ENCODE peak calls at places on chromosome X, in ten cellular contexts. R is activated T-cell treated with anti-CD3 and anti-CD28 coated beads, Interleukin-2, amount 50 U/mL, for 4 hours; F is transverse colon; I is RCC 7860; G is left ventricle myocardium superior; Z is fibroblast of pulmonary artery; Q is activated CD4-positive, alpha-beta T cell treated with anti-CD3 and anti-CD28 coated beads, Interleukin-2, amount 50 U/mL, for 1 hour; K is mucosa of gallbladder; T is activated naive CD8-positive, alpha-beta T cell treated with anti-CD3 and anti-CD28 coated beads, Interleukin-2, amount 10 ng/mL, durations not matched to agents 7 days and 5 days; B is neuronal stem cell. E is an unnamed sample.

GRCh38 chrX:55342533-55343501 is 78.1 kb upstream of the PAGE3 start:
- DNase-seq in F (peak; percentile 39), R (peak; percentile 17), T (peak; percentile 29), G (no peak), B (no peak), Z (peak; percentile 22), I (no peak), K (peak; percentile 38), Q (peak; percentile 26), E (no peak)

GRCh38 chrX:16075087-16075486 is 48.3 kb upstream of the GRPR start:
- DNase-seq in F (no peak), Z (no peak), R (no peak), B (no peak), K (no peak), Q (no peak), I (no peak), T (no peak), G (no peak), E (no peak)

GRCh38 chrX:18758166-18758932 is 50.9 kb downstream of the PPEF1 start:
- DNase-seq in Q (no peak), F (no peak), R (no peak), K (no peak), Z (no peak), B (no peak), G (no peak), T (no peak), I (no peak), E (no peak)

GRCh38 chrX:1392376-1393130 is 640 bp upstream of the SLC25A6 start:
- DNase-seq in F (peak; percentile 78), B (no peak), T (no peak), Z (peak; percentile 67), Q (no peak), G (peak; percentile 86), R (no peak), I (peak; percentile 47), K (peak; percentile 57), E (peak; percentile 69)

GRCh38 chrX:73615022-73615421 is 52.0 kb downstream of the CHIC1 start:
- DNase-seq in T (no peak), F (no peak), Q (no peak), B (no peak), I (no peak), R (no peak), Z (no peak), G (no peak), K (no peak), E (no peak)

GRCh38 chrX:154600962-154601374 is 16.0 kb downstream of the CTAG1A start:
- DNase-seq in F (no peak), K (no peak), T (no peak), Z (no peak), Q (no peak), G (no peak), B (no peak), I (no peak), R (no peak), E (no peak)

GRCh38 chrX:40061871-40062524 is 35.8 kb downstream of the BCOR start:
- DNase-seq in I (no peak), F (no peak), R (no peak), Z (no peak), T (peak; percentile 57), B (no peak), K (no peak), G (no peak), Q (no peak), E (no peak)

GRCh38 chrX:153644356-153645125 is 2.5 kb upstream of the DUSP9 start:
- DNase-seq in Q (no peak), G (no peak), I (no peak), T (no peak), Z (no peak), R (no peak), F (no peak), K (no peak), B (no peak), E (no peak)

GRCh38 chrX:148500428-148501120 is at the start of gene AFF2:
- DNase-seq in Q (peak; percentile 37), R (peak; percentile 42), K (no peak), I (no peak), F (no peak), G (peak; percentile 44), B (peak; percentile 37), T (peak; percentile 52), Z (peak; percentile 9), E (peak; percentile 35)

GRCh38 chrX:43000121-43000520 is 222.2 kb upstream of the PPP1R2C start:
- DNase-seq in Z (no peak), R (no peak), F (no peak), K (no peak), T (no peak), B (no peak), I (no peak), G (no peak), Q (no peak), E (no peak)

GRCh38 chrX:49310371-49310770 is 6.9 kb downstream of the GAGE10 start:
- DNase-seq in R (no peak), F (no peak), Q (no peak), B (no peak), K (no peak), G (no peak), Z (no peak), T (no peak), I (no peak), E (no peak)

GRCh38 chrX:281166-281999 is at the start of gene PLCXD1:
- DNase-seq in Q (no peak), T (peak; percentile 52), B (peak; percentile 73), I (no peak), R (no peak), Z (peak; percentile 58), F (no peak), K (no peak), G (peak; percentile 43), E (no peak)

GRCh38 chrX:119698835-119699234 is 5.9 kb upstream of the SEPTIN6 start:
- DNase-seq in T (no peak), R (no peak), Q (no peak), K (peak; percentile 35), F (no peak), G (no peak), Z (peak; percentile 71), I (peak; percentile 26), B (no peak), E (peak; percentile 22)

GRCh38 chrX:101417981-101418841 is 10.2 kb downstream of the HNRNPH2 start:
- DNase-seq in Z (no peak), T (peak; percentile 52), I (no peak), B (peak; percentile 59), R (peak; percentile 14), G (peak; percentile 83), K (no peak), Q (peak; percentile 7), F (peak; percentile 59), E (no peak)

GRCh38 chrX:34734383-34734782 is 77.3 kb upstream of the TMEM47 start:
- DNase-seq in B (no peak), R (no peak), G (no peak), T (no peak), Q (no peak), Z (peak; percentile 0), K (no peak), F (no peak), I (peak; percentile 4), E (no peak)

GRCh38 chrX:3545901-3546300 is 167.5 kb downstream of the PRKX start:
- DNase-seq in Z (no peak), G (no peak), I (no peak), K (no peak), B (no peak), T (no peak), R (no peak), Q (no peak), F (no peak), E (no peak)

GRCh38 chrX:124497386-124497785 is 151.0 kb downstream of the SH2D1A start:
- DNase-seq in I (peak; percentile 46), F (no peak), Z (no peak), K (no peak), T (no peak), B (no peak), R (no peak), Q (no peak), G (no peak), E (no peak)

GRCh38 chrX:6614516-6614915 is 79.6 kb upstream of the VCX3A start:
- DNase-seq in G (no peak), T (no peak), Q (no peak), F (no peak), B (no peak), K (no peak), I (no peak), R (no peak), Z (no peak), E (no peak)

GRCh38 chrX:7500386-7500785 is 342.6 kb upstream of the VCX start:
- DNase-seq in G (no peak), B (no peak), K (no peak), F (no peak), T (no peak), R (no peak), Z (no peak), Q (no peak), I (no peak), E (no peak)

E was measured in frontal cortex.